ENCODE peak calls at places on chromosomes 6 and 20, in ten cellular contexts. Z is stomach, P is A549, S is neural progenitor cell, N is AG04450, J is heart left ventricle, X is fibroblast of lung, U is left ventricle myocardium inferior, W is endodermal cell, B is H1. T is an unnamed sample. For H3K9me3, the result is how much of the 10 kb centered on the place peaks cover.

GRCh38 chr20:22285555-22285954 is 298.8 kb downstream of the FOXA2 start:
- DNase-seq in Z (no peak), P (peak), S (no peak), N (no peak), J (no peak), X (no peak), U (no peak), W (no peak), B (no peak), T (no peak)

GRCh38 chr20:384723-385122 is 4.2 kb downstream of the TRIB3 start:
- DNase-seq in Z (no peak), P (no peak), S (no peak), N (no peak), J (no peak), X (no peak), U (no peak), W (no peak), B (no peak), T (no peak)

GRCh38 chr6:87698618-87699017 is 3.4 kb downstream of the AKIRIN2 start:
- DNase-seq in Z (no peak), P (no peak), S (peak), N (no peak), J (no peak), X (peak), U (no peak), W (no peak), B (no peak), T (no peak)

GRCh38 chr20:41050361-41051019 is 21.9 kb downstream of the TOP1 start:
- DNase-seq in Z (no peak), P (no peak), S (no peak), N (no peak), J (no peak), X (peak), U (no peak), W (no peak), B (no peak), T (no peak)

GRCh38 chr6:19876672-19877071 is 39.5 kb downstream of the ID4 start:
- DNase-seq in Z (no peak), P (no peak), S (no peak), N (no peak), J (no peak), X (no peak), U (no peak), W (no peak), B (no peak), T (no peak)

GRCh38 chr6:30100585-30101422 is 12.1 kb downstream of the TRIM31 start:
- DNase-seq in Z (peak), P (no peak), S (peak), N (no peak), J (peak), X (no peak), U (peak), W (peak), B (no peak), T (no peak)

GRCh38 chr20:56439784-56440291 is 27.8 kb downstream of the CASS4 start:
- DNase-seq in Z (peak), P (no peak), S (no peak), N (peak), J (peak), X (peak), U (peak), W (no peak), B (no peak), T (no peak)

GRCh38 chr20:32969356-32970114 is 34.7 kb downstream of the SUN5 start:
- DNase-seq in Z (no peak), P (no peak), S (no peak), N (no peak), J (peak), X (no peak), U (no peak), W (peak), B (no peak), T (no peak)

DNA sequence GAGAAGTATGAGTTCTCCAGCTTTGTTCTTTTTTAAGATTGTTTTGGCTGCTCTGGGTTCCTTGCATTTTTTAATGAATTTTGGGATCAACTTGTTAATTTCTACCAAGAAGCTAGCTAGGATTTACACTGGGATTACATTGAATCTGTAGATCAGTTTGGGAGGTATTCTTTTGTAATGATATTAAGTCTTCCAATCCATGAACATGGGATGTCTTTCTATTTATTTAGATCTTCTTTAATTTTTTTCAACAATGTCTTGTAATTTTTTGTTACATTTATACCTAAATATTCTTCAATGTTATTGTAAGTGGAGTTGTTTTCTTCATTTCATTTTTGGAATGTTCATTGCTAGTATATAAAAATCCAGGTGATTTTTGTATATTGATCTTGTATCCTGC is 12.5 kb downstream of the PRIM2 start:
- DNase-seq in Z (no peak), P (no peak), S (no peak), N (no peak), J (no peak), X (no peak), U (no peak), W (no peak), B (no peak), T (no peak)
- H3K9me3 ChIP-seq in Z (under half), P (under half), S (under half), N (under half), J (under half), X (under half), U (half or more), W (half or more), B (under half), T (under half)

DNA sequence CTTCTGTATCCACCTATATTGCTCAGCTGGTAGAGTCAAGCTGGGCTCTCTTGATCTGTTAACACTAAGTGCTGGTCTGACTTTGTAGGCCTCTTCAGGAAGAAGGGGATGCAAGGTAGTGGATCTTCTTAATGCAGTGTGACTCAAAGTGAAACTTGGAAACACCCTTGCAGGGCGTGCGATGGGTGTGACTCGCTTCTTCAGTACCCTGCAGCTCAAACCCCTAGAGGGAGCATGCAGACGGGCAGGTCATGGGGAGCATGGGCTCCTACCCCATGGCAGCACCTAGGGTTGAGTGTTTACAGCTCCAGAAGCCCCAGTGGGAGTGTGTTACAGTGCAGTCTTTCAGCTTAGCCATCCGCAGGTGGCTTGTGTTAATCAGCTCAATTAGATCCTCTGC is 757 bp upstream of the SAMD3 start:
- DNase-seq in Z (no peak), P (no peak), S (no peak), N (no peak), J (no peak), X (no peak), U (no peak), W (no peak), B (no peak), T (peak)
- TF ChIP-seq CTCF in Z (no peak), P (no peak), S (no peak), N (no peak), J (no peak), X (no peak), U (no peak), W (no peak), B (peak), T (no peak)

DNA sequence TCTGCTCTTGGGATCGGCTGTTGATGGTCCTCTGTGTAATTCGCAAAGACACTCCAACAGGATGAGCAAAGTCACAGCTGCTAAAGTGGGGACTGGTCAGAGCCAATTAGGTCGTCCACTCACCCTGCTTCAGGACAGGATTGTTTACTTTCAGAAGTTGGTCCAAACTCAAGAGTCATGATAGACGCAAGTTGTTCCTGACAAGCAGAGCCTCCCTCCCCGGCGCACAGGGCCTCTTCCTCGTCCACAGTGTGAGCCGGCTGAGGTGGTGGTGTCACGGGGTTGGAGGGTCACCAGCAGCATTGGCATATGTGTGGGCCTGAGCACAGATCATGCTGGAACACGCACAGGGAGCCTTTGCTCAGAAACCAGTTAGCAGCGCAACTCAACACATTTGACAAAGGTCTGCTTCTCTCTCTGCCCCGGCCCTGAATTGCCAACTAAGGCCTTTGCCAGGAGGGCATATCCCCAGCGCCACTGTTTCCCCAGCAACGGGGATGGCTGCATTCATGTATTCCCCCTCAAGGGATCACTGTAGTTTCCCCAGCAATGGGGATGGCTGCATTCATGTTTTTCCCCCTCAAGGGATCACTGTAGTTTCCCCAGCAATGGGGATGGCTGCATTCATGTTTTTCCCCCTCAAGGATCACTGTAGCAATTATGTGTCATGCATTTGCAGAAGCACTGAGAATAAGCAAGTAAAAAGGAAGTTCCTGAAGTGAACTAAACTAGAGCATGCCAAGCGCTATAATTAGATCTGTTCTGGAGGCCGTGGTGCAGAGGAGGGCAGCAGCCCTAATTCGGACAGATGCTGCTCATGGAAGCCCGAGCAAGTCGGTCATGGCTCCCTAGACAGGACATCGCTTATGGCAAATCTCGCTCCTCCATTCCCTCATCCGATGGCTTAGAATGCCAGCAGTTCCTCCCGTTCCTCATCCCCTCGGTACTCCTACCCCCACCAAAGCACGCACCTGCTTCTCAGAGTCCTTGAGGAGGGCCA is 111.6 kb downstream of the THBS2 start:
- DNase-seq in Z (no peak), P (no peak), S (no peak), N (no peak), J (peak), X (peak), U (peak), W (no peak), B (no peak), T (no peak)
- H3K27ac ChIP-seq in Z (peak), P (no peak), S (no peak), N (no peak), J (peak), X (peak), U (peak), W (no peak), B (no peak), T (no peak)

DNA sequence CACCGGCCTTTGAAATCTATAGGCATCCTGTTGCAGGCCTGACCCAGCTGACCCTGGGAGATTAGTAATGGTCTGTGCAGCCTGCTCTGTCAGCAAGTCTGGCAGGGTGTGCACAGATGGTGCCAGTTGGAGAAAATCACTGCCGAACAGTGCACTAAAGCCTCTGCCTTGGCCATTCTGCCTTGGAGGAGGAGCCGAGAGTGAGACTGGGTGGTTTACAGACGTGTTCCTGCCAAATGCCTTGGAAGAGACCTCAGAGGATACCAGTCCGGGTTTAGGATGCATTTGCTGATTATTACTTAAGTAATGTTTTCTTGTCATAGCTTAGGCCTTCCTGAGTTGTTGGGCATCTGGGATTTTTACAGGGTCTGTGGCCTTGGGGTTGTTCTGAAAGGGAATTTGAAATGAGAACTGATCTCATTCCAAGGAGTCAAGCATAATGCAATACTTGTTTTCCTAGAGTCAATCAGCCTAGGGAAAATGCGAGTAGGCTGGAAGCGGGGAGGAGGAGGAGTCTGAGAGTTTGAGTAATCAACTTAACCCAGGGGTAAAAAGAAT is 292.1 kb downstream of the SOX4 start:
- DNase-seq in Z (peak), P (peak), S (peak), N (peak), J (peak), X (peak), U (peak), W (no peak), B (no peak), T (no peak)
- H3K9me3 ChIP-seq in Z (under half), P (under half), S (under half), N (under half), J (under half), X (under half), U (under half), W (under half), B (under half), T (under half)

DNA sequence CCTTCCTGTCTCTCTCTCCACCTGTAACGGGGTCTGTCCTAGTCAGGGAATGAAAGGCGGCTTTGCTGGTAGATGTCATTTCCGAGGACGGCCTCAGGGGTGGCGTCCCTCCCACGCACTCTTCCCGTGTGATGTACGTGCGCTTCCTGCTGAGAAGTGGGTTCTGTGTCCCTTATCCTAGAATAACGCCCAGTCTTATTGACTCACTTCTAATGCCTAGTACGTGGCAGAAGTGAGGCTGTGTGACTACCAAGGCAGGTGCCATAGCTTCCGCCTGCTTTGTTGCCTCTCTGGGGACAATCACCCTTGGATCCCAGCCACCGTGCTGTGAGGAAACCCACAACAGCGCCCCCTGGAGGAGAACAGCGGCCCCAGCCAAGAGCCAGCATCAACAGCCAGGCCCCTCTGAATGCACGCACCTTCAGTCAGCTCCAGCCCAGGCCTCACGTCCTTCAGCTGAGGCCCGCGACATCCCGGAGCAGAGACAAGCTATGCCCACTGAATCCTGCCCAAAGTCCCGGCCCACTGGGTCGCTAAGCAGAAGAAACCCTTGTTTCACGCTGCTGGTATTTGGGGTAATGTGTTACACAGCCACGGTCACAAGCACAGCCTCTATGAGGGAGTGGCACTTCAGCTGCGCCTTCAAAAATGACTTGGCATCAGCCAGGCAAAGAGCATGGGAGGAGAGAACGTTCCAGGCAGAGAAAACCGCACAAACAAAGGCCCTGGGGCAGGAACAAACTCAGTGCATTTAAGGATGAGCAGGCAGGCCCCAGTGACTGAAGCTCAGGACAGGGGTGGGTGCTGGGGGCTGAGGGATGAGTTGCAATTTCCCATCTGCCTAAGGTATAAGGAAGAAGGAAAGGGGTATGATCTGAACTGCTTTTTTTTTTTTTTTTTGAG is 224.2 kb downstream of the NFATC2 start:
- DNase-seq in Z (peak), P (peak), S (peak), N (no peak), J (peak), X (no peak), U (peak), W (peak), B (peak), T (peak)
- TF ChIP-seq CTCF in Z (no peak), P (peak), S (peak), N (peak), J (peak), X (peak), U (peak), W (peak), B (peak), T (peak)

DNA sequence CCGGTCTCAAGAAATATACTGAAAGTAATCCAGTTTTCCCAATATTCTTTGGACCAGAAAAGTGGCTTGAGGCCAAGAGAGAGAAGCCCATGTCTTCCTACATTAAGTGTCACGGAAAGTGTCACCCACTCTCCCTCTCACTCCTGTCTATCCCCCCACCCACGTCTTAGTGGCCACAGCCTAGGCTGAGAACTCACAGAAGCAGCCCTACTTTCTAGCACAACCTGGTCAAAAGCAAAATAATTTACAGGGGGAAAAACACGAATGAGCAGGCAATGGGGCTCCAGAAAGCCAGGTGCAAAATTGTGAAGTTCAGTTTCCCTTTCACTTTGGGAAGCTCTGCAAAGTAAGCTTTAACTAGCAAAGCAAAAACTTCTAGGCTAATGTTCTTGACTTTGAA is 118.0 kb downstream of the OPRM1 start:
- DNase-seq in Z (no peak), P (no peak), S (no peak), N (no peak), J (no peak), X (no peak), U (no peak), W (no peak), B (no peak), T (no peak)
- H3K27ac ChIP-seq in Z (peak), P (no peak), S (no peak), N (no peak), J (no peak), X (no peak), U (peak), W (no peak), B (no peak), T (peak)

DNA sequence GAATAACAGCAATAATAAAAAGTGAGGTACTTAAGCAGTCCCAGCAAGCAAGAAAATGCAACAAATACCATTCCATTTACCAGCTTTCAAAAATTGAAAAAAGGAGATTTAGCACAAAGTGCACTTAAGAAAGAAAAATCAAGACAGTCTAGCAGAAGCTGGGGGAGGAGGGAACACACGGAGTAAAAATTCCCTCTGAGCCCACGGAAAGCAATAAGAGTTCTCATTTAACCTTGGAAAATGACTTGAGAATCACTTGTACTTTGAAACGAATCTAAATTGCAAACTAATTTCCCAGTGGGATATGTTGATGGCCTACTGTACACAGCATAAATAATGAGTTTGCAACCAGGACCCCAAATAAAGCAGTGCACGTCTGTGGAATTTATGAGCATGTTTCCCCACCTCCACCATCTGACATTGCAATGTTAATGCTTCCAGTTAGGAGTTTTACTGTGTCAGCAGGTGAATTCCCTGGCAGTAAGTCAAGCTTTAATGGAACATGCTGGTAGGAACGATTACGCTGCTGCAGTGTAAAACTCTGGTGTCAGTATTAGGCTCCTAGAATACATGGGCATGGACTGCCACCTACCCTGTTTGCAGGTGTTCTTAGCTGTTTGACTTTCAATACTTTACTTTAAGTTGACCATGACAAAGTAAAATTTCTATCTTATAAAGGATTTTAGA is 386.8 kb downstream of the HDGFL1 start:
- DNase-seq in Z (no peak), P (no peak), S (no peak), N (no peak), J (no peak), X (no peak), U (no peak), W (no peak), B (no peak), T (no peak)
- H3K9me3 ChIP-seq in Z (under half), P (under half), S (under half), N (under half), J (under half), X (under half), U (under half), W (under half), B (under half), T (under half)